ENCODE peak calls at places on chromosomes 6 and 20, in four cellular contexts. M is K562, I is HCT116, W is HepG2. E is an unnamed sample.

GRCh38 chr6:3422457-3422816 is 34.4 kb downstream of the SLC22A23 start:
- DNase-seq in M (no peak), I (no peak), W (no peak), E (no peak)

GRCh38 chr20:24693466-24694156 is 224.2 kb downstream of the SYNDIG1 start:
- DNase-seq in M (no peak), I (no peak), W (no peak), E (no peak)

GRCh38 chr20:63161176-63161651 is 54.7 kb downstream of the YTHDF1 start:
- DNase-seq in M (no peak), I (no peak), W (no peak), E (no peak)

GRCh38 chr6:88179692-88180091 is 13.5 kb upstream of the CNR1 start:
- DNase-seq in M (no peak), I (no peak), W (no peak), E (no peak)

GRCh38 chr6:102389994-102390393 is 996.5 kb downstream of the GRIK2 start:
- DNase-seq in M (no peak), I (no peak), W (no peak), E (no peak)

GRCh38 chr20:25090492-25091429 is 8.8 kb upstream of the VSX1 start:
- DNase-seq in M (no peak), I (no peak), W (no peak), E (no peak)

GRCh38 chr6:217048-217659 is 75.1 kb upstream of the DUSP22 start:
- DNase-seq in M (peak), I (peak), W (peak), E (peak)

GRCh38 chr20:54680872-54681297 is 205.5 kb downstream of the DOK5 start:
- DNase-seq in M (peak), I (peak), W (peak), E (peak)

GRCh38 chr20:48651960-48652359 is 175.8 kb downstream of the PREX1 start:
- DNase-seq in M (no peak), I (no peak), W (no peak), E (no peak)

GRCh38 chr6:140011537-140011936 is 637.1 kb upstream of the CITED2 start:
- DNase-seq in M (no peak), I (no peak), W (peak), E (no peak)

GRCh38 chr20:16771204-16771603 is 23.0 kb downstream of the OTOR start:
- DNase-seq in M (no peak), I (no peak), W (no peak), E (no peak)

GRCh38 chr20:14951707-14952106 is 614.3 kb upstream of the FLRT3 start:
- DNase-seq in M (no peak), I (no peak), W (peak), E (no peak)

GRCh38 chr6:81981812-81982211 is 229.3 kb upstream of the TENT5A start:
- DNase-seq in M (no peak), I (peak), W (no peak), E (no peak)

GRCh38 chr6:90080876-90081464 is 186.7 kb downstream of the GJA10 start:
- DNase-seq in M (no peak), I (no peak), W (no peak), E (no peak)

GRCh38 chr6:38640216-38640909 is 634 bp upstream of the BTBD9 start:
- DNase-seq in M (no peak), I (no peak), W (no peak), E (no peak)

GRCh38 chr6:25202505-25202904 is 76.7 kb upstream of the CARMIL1 start:
- DNase-seq in M (no peak), I (no peak), W (no peak), E (peak)

GRCh38 chr6:170176621-170177382 is 114.1 kb downstream of the DLL1 start:
- DNase-seq in M (no peak), I (no peak), W (no peak), E (no peak)

GRCh38 chr20:44382641-44383040 is 27.1 kb downstream of the HNF4A start:
- DNase-seq in M (no peak), I (no peak), W (no peak), E (no peak)

GRCh38 chr20:25525857-25526256 is 59.5 kb downstream of the NINL start:
- DNase-seq in M (no peak), I (no peak), W (peak), E (no peak)

GRCh38 chr6:5761370-5761769 is 245.4 kb downstream of the NRN1 start:
- DNase-seq in M (no peak), I (no peak), W (no peak), E (no peak)

GRCh38 chr6:5763871-5764270 is 242.9 kb downstream of the NRN1 start:
- DNase-seq in M (no peak), I (no peak), W (no peak), E (no peak)

GRCh38 chr6:5764401-5764955 is 242.2 kb downstream of the NRN1 start:
- DNase-seq in M (no peak), I (no peak), W (no peak), E (no peak)

GRCh38 chr6:5763407-5763806 is 243.3 kb downstream of the NRN1 start:
- DNase-seq in M (no peak), I (no peak), W (no peak), E (no peak)

GRCh38 chr6:5762561-5762968 is 244.2 kb downstream of the NRN1 start:
- DNase-seq in M (no peak), I (no peak), W (no peak), E (no peak)
- TF ChIP-seq JUND in M (no peak), I (no peak), W (no peak), E (no peak)

GRCh38 chr20:35721621-35722020 is 20.4 kb downstream of the RBM39 start:
- DNase-seq in M (no peak), I (no peak), W (no peak), E (no peak)

GRCh38 chr20:35719717-35720116 is 20.5 kb downstream of the ROMO1 start:
- DNase-seq in M (no peak), I (no peak), W (no peak), E (no peak)

GRCh38 chr20:35721219-35721618 is 20.8 kb downstream of the RBM39 start:
- DNase-seq in M (no peak), I (no peak), W (no peak), E (no peak)

GRCh38 chr20:35720165-35721123 is 21.2 kb downstream of the ROMO1 start:
- DNase-seq in M (no peak), I (no peak), W (no peak), E (no peak)

DNA sequence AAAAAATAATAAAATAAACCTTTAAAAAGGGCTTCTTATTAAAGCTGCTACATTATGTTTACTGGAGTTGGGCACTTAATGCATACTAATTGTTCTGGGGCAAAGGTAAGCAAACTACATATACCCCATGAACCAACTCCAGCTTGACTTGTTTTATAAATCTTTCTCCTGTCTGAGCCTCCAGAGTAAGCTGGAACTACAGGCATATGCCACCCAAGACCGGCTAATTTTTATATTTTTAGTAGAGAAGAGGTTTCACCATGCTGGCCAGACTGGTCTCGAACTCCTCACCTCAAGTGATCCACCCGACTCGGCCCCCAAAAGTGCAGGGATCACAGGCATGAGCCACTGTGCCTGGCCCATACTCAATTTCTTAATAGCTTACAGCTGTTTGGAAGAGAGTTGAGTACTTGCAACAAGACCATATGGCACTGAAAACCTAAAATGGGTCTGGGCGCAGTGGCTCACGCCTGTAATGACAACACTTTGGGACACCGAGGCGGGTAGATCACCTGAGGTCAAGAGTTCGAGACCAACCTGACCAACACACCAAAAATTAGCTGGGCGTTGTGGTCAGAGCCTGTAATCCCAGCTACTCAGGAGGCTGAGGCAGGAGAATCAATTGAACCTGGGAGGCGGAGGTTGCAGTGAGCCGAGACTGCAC is 19.9 kb downstream of the ROMO1 start:
- DNase-seq in M (no peak), I (no peak), W (no peak), E (no peak)
- TF ChIP-seq JUND in M (no peak), I (no peak), W (no peak), E (no peak)

DNA sequence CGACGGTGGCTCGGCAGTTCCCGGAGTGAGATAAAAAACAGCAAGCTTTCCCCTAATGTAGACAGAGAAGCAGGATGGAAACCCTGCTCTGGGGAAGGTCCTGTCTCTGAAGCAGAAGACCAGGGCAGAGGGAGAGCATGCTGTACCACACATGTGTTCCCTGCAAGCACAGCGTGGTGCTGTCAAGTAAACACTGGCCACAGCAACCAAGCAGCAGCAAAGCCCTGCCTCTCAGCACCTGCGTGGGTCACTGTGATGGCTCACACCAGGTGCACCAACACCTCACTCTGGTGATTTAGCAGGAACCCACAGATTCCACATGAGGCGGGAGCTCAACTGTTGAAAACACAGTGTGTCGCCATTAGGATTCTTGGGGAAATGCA is 65.2 kb upstream of the TXNDC5 start:
- DNase-seq in M (peak), I (no peak), W (peak), E (no peak)
- TF ChIP-seq JUND in M (no peak), I (no peak), W (no peak), E (no peak)

DNA sequence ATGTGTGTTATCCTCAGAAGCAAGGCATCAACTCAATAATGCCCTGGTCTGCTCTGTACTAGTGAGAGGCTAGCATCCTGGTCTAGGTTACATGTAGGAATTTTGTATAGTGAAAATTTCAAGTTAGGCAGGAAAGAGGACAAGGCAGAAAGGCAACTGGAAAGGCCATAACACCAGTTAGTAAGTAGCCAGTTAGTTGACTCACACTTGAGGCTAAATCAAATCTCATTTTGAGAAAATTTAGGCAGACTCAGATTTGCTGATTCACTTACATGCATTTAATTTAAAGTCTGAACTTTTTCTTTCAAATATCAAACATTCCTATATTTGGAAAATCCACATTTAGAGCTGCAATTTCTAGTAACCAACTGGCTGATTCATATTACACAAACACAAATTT is 184.5 kb upstream of the TCF21 start:
- DNase-seq in M (no peak), I (no peak), W (no peak), E (no peak)
- TF ChIP-seq JUND in M (no peak), I (no peak), W (no peak), E (no peak)

E was measured in T47D.